ENCODE peak calls at places on chromosomes 13 and 19, in eight cellular contexts. Q, T, J, M, N, X, B and L are unnamed samples.

GRCh38 chr13:41502676-41503075 is 45.3 kb downstream of the RGCC start:
- DNase-seq in J (no peak), X (peak; percentile 60), N (no peak), B (no peak), T (no peak), M (no peak), Q (peak; percentile 14), L (no peak)

GRCh38 chr19:17522988-17523872 is 11.8 kb downstream of the PGLS start:
- DNase-seq in X (peak; percentile 84), Q (peak; percentile 39), N (peak; percentile 66), J (no peak), B (peak; percentile 41), T (no peak), M (peak; percentile 89), L (no peak)

GRCh38 chr19:3821156-3821555 is 35.0 kb upstream of the MATK start:
- DNase-seq in X (no peak), N (no peak), M (no peak), Q (no peak), T (no peak), B (no peak), J (no peak), L (no peak)

GRCh38 chr13:19864018-19864338 is 529 bp upstream of the ZMYM5 start:
- DNase-seq in J (peak; percentile 95), X (no peak), N (peak; percentile 60), M (no peak), B (peak; percentile 78), Q (peak; percentile 40), T (no peak), L (peak; percentile 77)

GRCh38 chr13:30859326-30859725 is 46.7 kb upstream of the MEDAG start:
- DNase-seq in B (no peak), T (no peak), X (no peak), M (no peak), Q (no peak), N (no peak), J (peak; percentile 50), L (no peak)

GRCh38 chr13:58025821-58026220 is 394.3 kb downstream of the PCDH17 start:
- DNase-seq in X (no peak), J (no peak), T (no peak), M (no peak), B (no peak), N (no peak), Q (no peak), L (no peak)

GRCh38 chr13:44583126-44583525 is 7.0 kb upstream of the TSC22D1 start:
- DNase-seq in X (no peak), N (no peak), Q (no peak), J (no peak), T (no peak), M (no peak), B (no peak), L (no peak)

GRCh38 chr13:73672492-73672891 is 461.7 kb downstream of the KLF12 start:
- DNase-seq in M (no peak), X (no peak), Q (no peak), T (no peak), J (no peak), N (peak; percentile 36), B (no peak), L (no peak)

GRCh38 chr19:35501684-35502083 is 11.4 kb upstream of the KRTDAP start:
- DNase-seq in M (peak; percentile 75), T (peak; percentile 49), N (no peak), X (no peak), B (no peak), Q (no peak), J (no peak), L (no peak)

GRCh38 chr13:96650301-96650886 is 343.9 kb downstream of the OXGR1 start:
- DNase-seq in X (no peak), N (no peak), T (no peak), J (no peak), Q (no peak), B (no peak), M (no peak), L (no peak)

GRCh38 chr13:108176685-108177274 is 38.6 kb downstream of the LIG4 start:
- DNase-seq in N (peak; percentile 41), X (peak; percentile 77), T (peak; percentile 39), Q (peak; percentile 35), M (no peak), J (no peak), B (no peak), L (no peak)

GRCh38 chr19:17837972-17838371 is 9.8 kb downstream of the JAK3 start:
- DNase-seq in X (no peak), T (no peak), J (no peak), Q (no peak), M (no peak), B (no peak), N (no peak), L (no peak)

GRCh38 chr13:102830646-102831045 is 15.2 kb upstream of the ERCC5 start:
- DNase-seq in T (no peak), B (no peak), N (peak; percentile 24), Q (no peak), J (no peak), X (no peak), M (no peak), L (no peak)

GRCh38 chr19:44992336-44993163 is 8.7 kb upstream of the RELB start:
- DNase-seq in M (no peak), X (no peak), T (no peak), B (no peak), Q (no peak), J (no peak), N (no peak), L (no peak)

GRCh38 chr13:33794576-33794975 is 23.4 kb upstream of the RFC3 start:
- DNase-seq in N (no peak), J (no peak), X (no peak), Q (no peak), M (no peak), B (no peak), T (no peak), L (no peak)

GRCh38 chr13:72198967-72199601 is 332.1 kb upstream of the DACH1 start:
- DNase-seq in T (no peak), X (no peak), J (no peak), B (no peak), N (no peak), Q (no peak), M (no peak), L (no peak)

GRCh38 chr13:72195044-72195704 is 328.2 kb upstream of the DACH1 start:
- DNase-seq in Q (no peak), N (no peak), X (no peak), M (no peak), J (no peak), B (no peak), T (no peak), L (no peak)

GRCh38 chr13:72198042-72198441 is 331.0 kb upstream of the DACH1 start:
- DNase-seq in B (no peak), Q (no peak), X (no peak), J (no peak), N (no peak), M (no peak), T (no peak), L (no peak)

GRCh38 chr13:72201726-72202125 is 334.7 kb upstream of the DACH1 start:
- DNase-seq in J (no peak), T (no peak), M (no peak), Q (no peak), B (no peak), N (no peak), X (no peak), L (no peak)

GRCh38 chr13:72199640-72200039 is 332.6 kb upstream of the DACH1 start:
- DNase-seq in B (no peak), N (no peak), T (no peak), Q (no peak), M (no peak), J (no peak), X (no peak), L (no peak)
- TF ChIP-seq CTCF in B (no peak), N (no peak), T (no peak), Q (no peak), M (no peak), J (no peak), X (no peak), L (no peak)

DNA sequence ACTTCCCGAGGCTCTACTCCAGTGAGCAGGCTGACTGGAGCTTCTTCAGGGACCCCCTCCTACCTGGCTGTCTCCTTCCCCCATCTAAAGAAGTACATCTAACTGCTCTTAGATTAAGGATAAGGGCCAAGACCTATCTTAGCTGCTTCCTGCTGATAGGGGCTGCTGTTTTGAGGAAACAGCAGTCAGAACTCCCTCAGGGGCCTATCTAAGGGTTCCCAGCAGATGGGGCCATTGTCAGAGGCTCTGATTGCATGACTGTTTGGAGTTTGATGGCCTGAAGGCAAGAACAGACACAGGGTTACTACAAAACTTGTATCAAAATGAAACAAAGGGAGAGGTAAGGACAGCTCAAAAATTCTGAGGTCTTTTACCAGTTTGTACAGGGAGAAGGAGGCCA is 2636.9 kb upstream of the PCDH20 start:
- DNase-seq in X (no peak), Q (no peak), J (no peak), M (no peak), B (no peak), T (no peak), N (no peak), L (no peak)
- TF ChIP-seq CTCF in X (no peak), Q (no peak), J (no peak), M (no peak), B (no peak), T (no peak), N (no peak), L (no peak)

GRCh38 chr13:83780201-83780600 is 102.1 kb downstream of the SLITRK1 start:
- DNase-seq in X (no peak), Q (no peak), M (no peak), T (no peak), N (peak; percentile 5), J (no peak), B (no peak), L (no peak)
- TF ChIP-seq CTCF in X (no peak), Q (no peak), M (no peak), T (no peak), N (peak; percentile 55), J (no peak), B (no peak), L (peak; percentile 60)

GRCh38 chr19:1354496-1355257 is 29.0 kb upstream of the NDUFS7 start:
- DNase-seq in J (peak; percentile 98), N (peak; percentile 91), X (peak; percentile 92), T (peak; percentile 94), Q (peak; percentile 67), M (peak; percentile 97), B (peak; percentile 92), L (peak; percentile 93)
- TF ChIP-seq CTCF in J (no peak), N (peak; percentile 31), X (no peak), T (no peak), Q (no peak), M (no peak), B (peak; percentile 21), L (peak; percentile 26)

GRCh38 chr13:46679369-46680180 is 117.4 kb downstream of the ESD start:
- DNase-seq in J (no peak), B (no peak), M (no peak), X (peak; percentile 68), Q (no peak), T (no peak), N (no peak), L (no peak)
- TF ChIP-seq CTCF in J (no peak), B (no peak), M (no peak), X (peak; percentile 43), Q (no peak), T (no peak), N (no peak), L (no peak)

DNA sequence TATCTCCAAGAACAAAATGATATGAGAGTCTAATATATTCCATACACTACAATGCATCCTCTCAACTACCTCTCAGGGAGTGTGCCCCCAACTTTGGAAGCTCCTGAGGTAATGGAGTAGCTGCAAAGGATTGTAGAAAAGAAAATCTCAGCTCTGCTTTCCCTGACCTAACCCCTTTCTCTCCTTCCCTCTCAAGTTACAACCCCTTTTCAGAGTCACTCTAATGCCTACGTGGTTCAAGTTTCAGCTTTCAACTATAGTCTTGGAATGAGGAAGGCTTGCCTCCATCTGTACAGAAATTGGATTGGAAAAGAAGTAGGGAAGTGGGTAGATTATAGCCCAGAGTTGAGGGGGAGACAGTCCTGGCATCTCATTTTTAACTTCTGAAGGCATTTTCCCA is 256.0 kb downstream of the PCDH9 start:
- DNase-seq in B (no peak), Q (no peak), X (no peak), N (no peak), T (no peak), M (no peak), J (no peak), L (no peak)
- TF ChIP-seq CTCF in B (no peak), Q (no peak), X (no peak), N (no peak), T (no peak), M (no peak), J (no peak), L (no peak)